ENCODE peak calls at places on chromosome 17, in six cellular contexts. One of them, this sample, is unnamed.

GRCh38 chr17:31580331-31581021 is 189.0 kb downstream of the RAB11FIP4 start:
- DNase-seq in heart left ventricle: no peak
- DNase-seq in WTC11: no peak
- DNase-seq in HCT116: no peak
- DNase-seq in hepatic stellate cell: peak; percentile 60
- DNase-seq in thoracic aorta: peak; percentile 58
- DNase-seq in this sample: peak; percentile 73

GRCh38 chr17:64411999-64412771 is 21.5 kb upstream of the PECAM1 start:
- DNase-seq in HCT116: no peak
- DNase-seq in heart left ventricle: peak; percentile 73
- DNase-seq in thoracic aorta: no peak
- DNase-seq in WTC11: peak; percentile 59
- DNase-seq in hepatic stellate cell: peak; percentile 22
- DNase-seq in this sample: peak; percentile 40

GRCh38 chr17:10748475-10749110 is 18.8 kb upstream of the TMEM220 start:
- DNase-seq in HCT116: no peak
- DNase-seq in heart left ventricle: no peak
- DNase-seq in WTC11: no peak
- DNase-seq in hepatic stellate cell: no peak
- DNase-seq in thoracic aorta: no peak
- DNase-seq in this sample: no peak

GRCh38 chr17:67441052-67441738 is 64.1 kb downstream of the PITPNC1 start:
- DNase-seq in heart left ventricle: no peak
- DNase-seq in thoracic aorta: peak; percentile 6
- DNase-seq in hepatic stellate cell: peak; percentile 80
- DNase-seq in WTC11: no peak
- DNase-seq in HCT116: peak; percentile 81
- DNase-seq in this sample: peak; percentile 72

GRCh38 chr17:27514595-27515413 is 58.6 kb downstream of the KSR1 start:
- DNase-seq in HCT116: no peak
- DNase-seq in heart left ventricle: no peak
- DNase-seq in WTC11: no peak
- DNase-seq in thoracic aorta: no peak
- DNase-seq in hepatic stellate cell: no peak
- DNase-seq in this sample: no peak

GRCh38 chr17:79978545-79978852 is 57.2 kb downstream of the TBC1D16 start:
- DNase-seq in hepatic stellate cell: no peak
- DNase-seq in heart left ventricle: no peak
- DNase-seq in thoracic aorta: no peak
- DNase-seq in WTC11: no peak
- DNase-seq in HCT116: no peak
- DNase-seq in this sample: peak; percentile 87

GRCh38 chr17:73826872-73827228 is 182.6 kb upstream of the SDK2 start:
- DNase-seq in HCT116: no peak
- DNase-seq in WTC11: no peak
- DNase-seq in hepatic stellate cell: no peak
- DNase-seq in heart left ventricle: no peak
- DNase-seq in thoracic aorta: no peak
- DNase-seq in this sample: no peak

GRCh38 chr17:81329279-81329926 is 34.3 kb upstream of the SLC38A10 start:
- DNase-seq in heart left ventricle: peak; percentile 75
- DNase-seq in thoracic aorta: no peak
- DNase-seq in hepatic stellate cell: peak; percentile 97
- DNase-seq in WTC11: peak; percentile 69
- DNase-seq in HCT116: peak; percentile 91
- DNase-seq in this sample: peak; percentile 94

GRCh38 chr17:82058230-82058854 is 6.6 kb downstream of the GPS1 start:
- DNase-seq in thoracic aorta: no peak
- DNase-seq in HCT116: no peak
- DNase-seq in hepatic stellate cell: no peak
- DNase-seq in heart left ventricle: no peak
- DNase-seq in WTC11: no peak
- DNase-seq in this sample: no peak

This sample was measured in fibroblast of villous mesenchyme.